ENCODE peak calls at places on chromosomes 4 and X, in six cellular contexts. One of them, this sample, is unnamed.

GRCh38 chr4:56307423-56307822 is 79.9 kb downstream of the AASDH start:
- DNase-seq in IMR-90: peak
- DNase-seq in CD8-positive, alpha-beta T cell: no peak
- DNase-seq in fibroblast of lung: peak
- DNase-seq in pancreas: no peak
- DNase-seq in AG10803: no peak
- DNase-seq in this sample: no peak

GRCh38 chr4:6465985-6466384 is 6.4 kb downstream of the PPP2R2C start:
- DNase-seq in pancreas: no peak
- DNase-seq in fibroblast of lung: no peak
- DNase-seq in CD8-positive, alpha-beta T cell: no peak
- DNase-seq in AG10803: no peak
- DNase-seq in IMR-90: no peak
- DNase-seq in this sample: no peak

GRCh38 chr4:157713342-157713741 is 459.5 kb downstream of the GASK1B start:
- DNase-seq in fibroblast of lung: no peak
- DNase-seq in pancreas: no peak
- DNase-seq in CD8-positive, alpha-beta T cell: no peak
- DNase-seq in AG10803: no peak
- DNase-seq in IMR-90: no peak
- DNase-seq in this sample: no peak

GRCh38 chr4:74439952-74440351 is 5.0 kb upstream of the AREG start:
- DNase-seq in fibroblast of lung: no peak
- DNase-seq in AG10803: no peak
- DNase-seq in IMR-90: no peak
- DNase-seq in pancreas: no peak
- DNase-seq in CD8-positive, alpha-beta T cell: no peak
- DNase-seq in this sample: no peak

GRCh38 chr4:158129649-158130048 is 43.2 kb downstream of the GASK1B start:
- DNase-seq in fibroblast of lung: peak
- DNase-seq in pancreas: no peak
- DNase-seq in IMR-90: no peak
- DNase-seq in AG10803: peak
- DNase-seq in CD8-positive, alpha-beta T cell: no peak
- DNase-seq in this sample: no peak

GRCh38 chr4:41460641-41461040 is 77.3 kb upstream of the LIMCH1 start:
- DNase-seq in CD8-positive, alpha-beta T cell: no peak
- DNase-seq in fibroblast of lung: no peak
- DNase-seq in IMR-90: no peak
- DNase-seq in pancreas: no peak
- DNase-seq in AG10803: no peak
- DNase-seq in this sample: no peak

GRCh38 chr4:72295966-72296557 is 264.3 kb downstream of the NPFFR2 start:
- DNase-seq in fibroblast of lung: peak
- DNase-seq in CD8-positive, alpha-beta T cell: no peak
- DNase-seq in pancreas: no peak
- DNase-seq in AG10803: peak
- DNase-seq in IMR-90: peak
- DNase-seq in this sample: no peak

GRCh38 chr4:152591361-152591760 is 55.5 kb upstream of the FBXW7 start:
- DNase-seq in fibroblast of lung: peak
- DNase-seq in IMR-90: peak
- DNase-seq in AG10803: peak
- DNase-seq in CD8-positive, alpha-beta T cell: peak
- DNase-seq in pancreas: no peak
- DNase-seq in this sample: no peak

GRCh38 chrX:34918091-34918736 is 24.4 kb upstream of the FAM47B start:
- DNase-seq in fibroblast of lung: peak
- DNase-seq in pancreas: no peak
- DNase-seq in CD8-positive, alpha-beta T cell: no peak
- DNase-seq in AG10803: peak
- DNase-seq in IMR-90: peak
- DNase-seq in this sample: no peak

GRCh38 chr4:110196206-110196870 is 2.1 kb downstream of the ELOVL6 start:
- DNase-seq in AG10803: peak
- DNase-seq in fibroblast of lung: peak
- DNase-seq in IMR-90: peak
- DNase-seq in CD8-positive, alpha-beta T cell: peak
- DNase-seq in pancreas: peak
- DNase-seq in this sample: no peak

GRCh38 chrX:130091976-130092522 is 18.2 kb downstream of the ELF4 start:
- DNase-seq in IMR-90: no peak
- DNase-seq in pancreas: no peak
- DNase-seq in CD8-positive, alpha-beta T cell: peak
- DNase-seq in AG10803: no peak
- DNase-seq in fibroblast of lung: no peak
- DNase-seq in this sample: no peak

GRCh38 chr4:85147481-85148076 is 181.1 kb upstream of the WDFY3 start:
- DNase-seq in IMR-90: peak
- DNase-seq in AG10803: peak
- DNase-seq in fibroblast of lung: peak
- DNase-seq in CD8-positive, alpha-beta T cell: no peak
- DNase-seq in pancreas: peak
- DNase-seq in this sample: peak

GRCh38 chrX:153723351-153724251 is 586 bp downstream of the BCAP31 start:
- DNase-seq in AG10803: peak
- DNase-seq in pancreas: no peak
- DNase-seq in IMR-90: peak
- DNase-seq in CD8-positive, alpha-beta T cell: peak
- DNase-seq in fibroblast of lung: peak
- DNase-seq in this sample: no peak

GRCh38 chrX:72381439-72382198 is 75.9 kb upstream of the CITED1 start:
- DNase-seq in fibroblast of lung: peak
- DNase-seq in CD8-positive, alpha-beta T cell: no peak
- DNase-seq in AG10803: no peak
- DNase-seq in pancreas: no peak
- DNase-seq in IMR-90: no peak
- DNase-seq in this sample: no peak

DNA sequence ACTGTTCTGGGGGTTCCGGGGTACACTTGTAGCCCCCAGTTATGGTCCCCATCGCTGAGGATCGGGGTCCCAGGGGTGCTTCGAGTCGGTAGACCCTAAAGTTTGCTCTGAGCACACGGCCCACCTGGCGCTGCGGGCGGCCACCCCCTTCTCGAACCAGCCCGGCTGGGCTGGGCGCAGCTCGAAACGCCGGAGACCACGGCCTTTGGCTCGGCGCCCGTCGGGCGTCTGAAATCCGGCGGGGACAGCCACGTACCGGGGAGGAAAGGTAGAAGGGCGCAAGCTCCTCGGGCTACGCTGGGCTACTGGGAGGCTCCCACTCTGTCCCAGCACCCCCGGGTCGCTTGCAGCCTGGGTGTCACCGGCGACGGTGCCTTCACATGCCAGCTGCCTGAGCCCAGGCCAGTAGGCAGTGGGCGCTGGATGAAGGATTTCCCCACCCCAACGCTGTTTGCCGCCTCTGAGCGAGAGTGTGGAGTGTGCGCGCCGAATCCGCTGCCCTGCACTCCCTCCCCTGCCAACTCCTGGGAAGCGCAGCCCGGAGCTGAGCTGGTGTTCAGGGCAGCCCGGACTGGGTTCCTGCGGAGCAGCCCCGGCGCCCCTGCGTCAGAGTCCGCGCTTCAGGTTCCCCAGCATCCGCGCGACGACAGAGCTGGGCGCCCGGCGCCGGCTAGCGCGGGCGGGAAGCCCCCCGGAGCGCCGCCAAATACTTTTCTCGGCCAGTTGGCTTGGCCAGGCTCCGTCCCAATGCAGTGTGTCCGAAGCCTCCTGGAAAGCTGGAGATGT is 637 bp downstream of the MAMLD1 start:
- DNase-seq in fibroblast of lung: peak
- DNase-seq in CD8-positive, alpha-beta T cell: no peak
- DNase-seq in pancreas: peak
- DNase-seq in AG10803: peak
- DNase-seq in IMR-90: peak
- DNase-seq in this sample: no peak
- TF ChIP-seq CTCF in fibroblast of lung: no peak
- TF ChIP-seq CTCF in CD8-positive, alpha-beta T cell: no peak
- TF ChIP-seq CTCF in pancreas: no peak
- TF ChIP-seq CTCF in AG10803: peak
- TF ChIP-seq CTCF in IMR-90: peak
- TF ChIP-seq CTCF in this sample: peak

GRCh38 chr4:175970072-175970471 is 95.6 kb upstream of the WDR17 start:
- DNase-seq in fibroblast of lung: no peak
- DNase-seq in IMR-90: no peak
- DNase-seq in AG10803: no peak
- DNase-seq in pancreas: no peak
- DNase-seq in CD8-positive, alpha-beta T cell: no peak
- DNase-seq in this sample: no peak
- H3K4me3 ChIP-seq in fibroblast of lung: no peak
- H3K4me3 ChIP-seq in IMR-90: no peak
- H3K4me3 ChIP-seq in AG10803: no peak
- H3K4me3 ChIP-seq in pancreas: no peak
- H3K4me3 ChIP-seq in CD8-positive, alpha-beta T cell: no peak
- H3K4me3 ChIP-seq in this sample: no peak

DNA sequence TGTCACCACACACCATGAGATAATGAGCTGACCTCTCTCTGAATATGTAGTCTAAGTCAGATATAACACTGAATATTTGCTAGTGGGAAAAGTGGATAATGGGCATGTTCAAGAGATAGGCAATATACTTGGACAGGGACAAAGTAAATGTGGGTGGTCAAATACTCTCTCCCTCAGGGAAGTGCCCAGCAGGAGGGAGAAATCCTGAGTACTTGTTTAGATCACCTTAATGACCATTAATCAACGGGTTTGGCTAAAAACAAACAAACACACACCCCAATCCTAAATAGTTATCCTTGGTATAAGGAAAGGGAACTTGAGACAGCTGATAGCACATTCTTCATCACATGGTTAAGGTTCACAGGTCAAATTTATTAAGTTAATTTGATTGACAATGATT is 933.5 kb downstream of the C4orf33 start:
- DNase-seq in fibroblast of lung: no peak
- DNase-seq in pancreas: no peak
- DNase-seq in AG10803: no peak
- DNase-seq in CD8-positive, alpha-beta T cell: no peak
- DNase-seq in IMR-90: no peak
- DNase-seq in this sample: no peak
- TF ChIP-seq CTCF in fibroblast of lung: no peak
- TF ChIP-seq CTCF in pancreas: no peak
- TF ChIP-seq CTCF in AG10803: no peak
- TF ChIP-seq CTCF in CD8-positive, alpha-beta T cell: no peak
- TF ChIP-seq CTCF in IMR-90: no peak
- TF ChIP-seq CTCF in this sample: no peak

GRCh38 chr4:2461246-2461960 is 7.5 kb upstream of the RNF4 start:
- DNase-seq in AG10803: no peak
- DNase-seq in CD8-positive, alpha-beta T cell: no peak
- DNase-seq in IMR-90: no peak
- DNase-seq in pancreas: no peak
- DNase-seq in fibroblast of lung: no peak
- DNase-seq in this sample: no peak
- H3K4me3 ChIP-seq in AG10803: no peak
- H3K4me3 ChIP-seq in CD8-positive, alpha-beta T cell: no peak
- H3K4me3 ChIP-seq in IMR-90: no peak
- H3K4me3 ChIP-seq in pancreas: no peak
- H3K4me3 ChIP-seq in fibroblast of lung: no peak
- H3K4me3 ChIP-seq in this sample: no peak

GRCh38 chr4:142983612-142984011 is 137.5 kb upstream of the INPP4B start:
- DNase-seq in IMR-90: no peak
- DNase-seq in pancreas: no peak
- DNase-seq in AG10803: no peak
- DNase-seq in CD8-positive, alpha-beta T cell: no peak
- DNase-seq in fibroblast of lung: no peak
- DNase-seq in this sample: no peak
- TF ChIP-seq CTCF in IMR-90: no peak
- TF ChIP-seq CTCF in pancreas: no peak
- TF ChIP-seq CTCF in AG10803: no peak
- TF ChIP-seq CTCF in CD8-positive, alpha-beta T cell: no peak
- TF ChIP-seq CTCF in fibroblast of lung: no peak
- TF ChIP-seq CTCF in this sample: no peak

GRCh38 chr4:95314573-95314972 is 234.2 kb downstream of the UNC5C start:
- DNase-seq in IMR-90: no peak
- DNase-seq in pancreas: no peak
- DNase-seq in fibroblast of lung: no peak
- DNase-seq in AG10803: no peak
- DNase-seq in CD8-positive, alpha-beta T cell: no peak
- DNase-seq in this sample: no peak

GRCh38 chr4:95317124-95317820 is 231.5 kb downstream of the UNC5C start:
- DNase-seq in AG10803: no peak
- DNase-seq in fibroblast of lung: no peak
- DNase-seq in pancreas: no peak
- DNase-seq in CD8-positive, alpha-beta T cell: no peak
- DNase-seq in IMR-90: no peak
- DNase-seq in this sample: no peak

GRCh38 chr4:95318044-95318443 is 230.7 kb downstream of the UNC5C start:
- DNase-seq in fibroblast of lung: no peak
- DNase-seq in pancreas: no peak
- DNase-seq in AG10803: no peak
- DNase-seq in IMR-90: no peak
- DNase-seq in CD8-positive, alpha-beta T cell: no peak
- DNase-seq in this sample: no peak

GRCh38 chr4:95319169-95319568 is 229.6 kb downstream of the UNC5C start:
- DNase-seq in CD8-positive, alpha-beta T cell: no peak
- DNase-seq in IMR-90: no peak
- DNase-seq in fibroblast of lung: no peak
- DNase-seq in AG10803: no peak
- DNase-seq in pancreas: no peak
- DNase-seq in this sample: no peak

GRCh38 chr4:95318483-95318882 is 230.3 kb downstream of the UNC5C start:
- DNase-seq in fibroblast of lung: no peak
- DNase-seq in IMR-90: no peak
- DNase-seq in CD8-positive, alpha-beta T cell: no peak
- DNase-seq in pancreas: no peak
- DNase-seq in AG10803: no peak
- DNase-seq in this sample: no peak
- H3K4me3 ChIP-seq in fibroblast of lung: no peak
- H3K4me3 ChIP-seq in IMR-90: no peak
- H3K4me3 ChIP-seq in CD8-positive, alpha-beta T cell: no peak
- H3K4me3 ChIP-seq in pancreas: no peak
- H3K4me3 ChIP-seq in AG10803: no peak
- H3K4me3 ChIP-seq in this sample: no peak

DNA sequence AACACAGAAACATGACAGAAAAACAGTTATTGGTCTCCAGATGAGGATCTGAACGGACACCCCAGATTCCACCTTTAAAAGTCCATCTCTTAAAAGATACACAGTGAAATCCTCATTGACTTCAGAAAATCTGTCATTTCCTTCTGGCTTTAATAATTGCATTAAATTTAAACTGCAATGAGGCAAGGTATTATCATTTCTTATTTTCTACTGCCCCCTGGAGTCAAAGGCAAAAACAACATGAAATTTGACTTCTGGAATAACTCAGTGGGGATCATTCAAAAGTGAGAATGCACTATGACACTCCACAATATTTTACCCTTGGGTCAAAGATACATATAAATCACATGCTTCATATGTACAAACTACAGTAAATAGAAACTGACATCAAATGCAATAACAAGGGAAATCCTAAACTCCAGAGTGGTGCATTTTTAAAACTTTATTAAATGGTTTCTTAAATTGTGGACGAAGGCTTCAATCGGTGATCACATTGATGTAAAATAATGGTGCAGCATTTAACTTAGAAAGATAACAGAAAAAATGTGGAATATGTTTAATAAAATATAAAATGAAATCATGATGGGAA is 56.4 kb upstream of the SPANXN1 start:
- DNase-seq in CD8-positive, alpha-beta T cell: no peak
- DNase-seq in AG10803: peak
- DNase-seq in fibroblast of lung: no peak
- DNase-seq in pancreas: no peak
- DNase-seq in IMR-90: no peak
- DNase-seq in this sample: no peak
- TF ChIP-seq CTCF in CD8-positive, alpha-beta T cell: no peak
- TF ChIP-seq CTCF in AG10803: peak
- TF ChIP-seq CTCF in fibroblast of lung: peak
- TF ChIP-seq CTCF in pancreas: no peak
- TF ChIP-seq CTCF in IMR-90: peak
- TF ChIP-seq CTCF in this sample: peak

This sample was measured in AG09309.